ENCODE peak calls at places on chromosome 12, in four cellular contexts. One of them, this sample, is unnamed.

GRCh38 chr12:55827806-55828205 is 1.6 kb downstream of the DNAJC14 start:
- DNase-seq in SJSA1: no peak
- DNase-seq in C1 segment of cervical spinal cord: no peak
- DNase-seq in KG1: no peak
- DNase-seq in this sample: no peak

GRCh38 chr12:93415723-93416464 is 25.9 kb downstream of the UBE2N start:
- DNase-seq in SJSA1: peak; percentile 59
- DNase-seq in KG1: no peak
- DNase-seq in C1 segment of cervical spinal cord: no peak
- DNase-seq in this sample: no peak

GRCh38 chr12:46372852-46373302 is 304 bp upstream of the SLC38A2 start:
- DNase-seq in SJSA1: no peak
- DNase-seq in KG1: peak; percentile 80
- DNase-seq in C1 segment of cervical spinal cord: peak; percentile 90
- DNase-seq in this sample: no peak

GRCh38 chr12:43180242-43180641 is 371.8 kb downstream of the ADAMTS20 start:
- DNase-seq in KG1: no peak
- DNase-seq in SJSA1: no peak
- DNase-seq in C1 segment of cervical spinal cord: no peak
- DNase-seq in this sample: no peak

GRCh38 chr12:14327717-14328116 is 37.8 kb upstream of the ATF7IP start:
- DNase-seq in C1 segment of cervical spinal cord: no peak
- DNase-seq in KG1: peak; percentile 2
- DNase-seq in SJSA1: no peak
- DNase-seq in this sample: no peak

GRCh38 chr12:57370696-57371095 is 60.1 kb downstream of the R3HDM2 start:
- DNase-seq in C1 segment of cervical spinal cord: no peak
- DNase-seq in SJSA1: peak; percentile 70
- DNase-seq in KG1: no peak
- DNase-seq in this sample: no peak

GRCh38 chr12:116525418-116526001 is 33.7 kb upstream of the MAP1LC3B2 start:
- DNase-seq in C1 segment of cervical spinal cord: peak; percentile 13
- DNase-seq in KG1: no peak
- DNase-seq in SJSA1: peak; percentile 71
- DNase-seq in this sample: no peak

GRCh38 chr12:31931796-31932715 is 27.2 kb upstream of the RESF1 start:
- DNase-seq in C1 segment of cervical spinal cord: no peak
- DNase-seq in KG1: no peak
- DNase-seq in SJSA1: no peak
- DNase-seq in this sample: no peak

GRCh38 chr12:24255920-24256635 is 306.6 kb upstream of the SOX5 start:
- DNase-seq in KG1: no peak
- DNase-seq in C1 segment of cervical spinal cord: no peak
- DNase-seq in SJSA1: no peak
- DNase-seq in this sample: no peak

GRCh38 chr12:130026608-130027176 is 122.9 kb upstream of the TMEM132D start:
- DNase-seq in C1 segment of cervical spinal cord: no peak
- DNase-seq in SJSA1: no peak
- DNase-seq in KG1: no peak
- DNase-seq in this sample: peak; percentile 10

GRCh38 chr12:89663577-89664357 is 44.9 kb downstream of the ATP2B1 start:
- DNase-seq in SJSA1: peak; percentile 55
- DNase-seq in KG1: no peak
- DNase-seq in C1 segment of cervical spinal cord: no peak
- DNase-seq in this sample: no peak

GRCh38 chr12:44372259-44372658 is 503.9 kb downstream of the NELL2 start:
- DNase-seq in C1 segment of cervical spinal cord: no peak
- DNase-seq in SJSA1: no peak
- DNase-seq in KG1: no peak
- DNase-seq in this sample: no peak

GRCh38 chr12:100661300-100661951 is 87.9 kb downstream of the GAS2L3 start:
- DNase-seq in SJSA1: no peak
- DNase-seq in KG1: no peak
- DNase-seq in C1 segment of cervical spinal cord: no peak
- DNase-seq in this sample: no peak

GRCh38 chr12:16588812-16589211 is 17.1 kb downstream of the LMO3 start:
- DNase-seq in C1 segment of cervical spinal cord: no peak
- DNase-seq in SJSA1: no peak
- DNase-seq in KG1: no peak
- DNase-seq in this sample: no peak

GRCh38 chr12:48000878-48001321 is 3.4 kb downstream of the COL2A1 start:
- DNase-seq in C1 segment of cervical spinal cord: no peak
- DNase-seq in KG1: no peak
- DNase-seq in SJSA1: peak; percentile 9
- DNase-seq in this sample: no peak

GRCh38 chr12:22578328-22578727 is 34.0 kb upstream of the C2CD5 start:
- DNase-seq in KG1: no peak
- DNase-seq in C1 segment of cervical spinal cord: no peak
- DNase-seq in SJSA1: no peak
- DNase-seq in this sample: no peak

GRCh38 chr12:23415180-23415579 is 534.3 kb downstream of the SOX5 start:
- DNase-seq in C1 segment of cervical spinal cord: no peak
- DNase-seq in KG1: no peak
- DNase-seq in SJSA1: no peak
- DNase-seq in this sample: no peak

GRCh38 chr12:29405561-29405960 is 24.6 kb upstream of the ERGIC2 start:
- DNase-seq in SJSA1: no peak
- DNase-seq in C1 segment of cervical spinal cord: no peak
- DNase-seq in KG1: no peak
- DNase-seq in this sample: no peak

GRCh38 chr12:110846615-110847566 is at the start of gene CCDC63:
- DNase-seq in C1 segment of cervical spinal cord: peak; percentile 1
- DNase-seq in KG1: no peak
- DNase-seq in SJSA1: peak; percentile 14
- DNase-seq in this sample: no peak

GRCh38 chr12:51524386-51524901 is 66.6 kb upstream of the SCN8A start:
- DNase-seq in C1 segment of cervical spinal cord: no peak
- DNase-seq in SJSA1: no peak
- DNase-seq in KG1: no peak
- DNase-seq in this sample: no peak

GRCh38 chr12:66048218-66048842 is 82.2 kb downstream of the LLPH start:
- DNase-seq in KG1: no peak
- DNase-seq in C1 segment of cervical spinal cord: no peak
- DNase-seq in SJSA1: no peak
- DNase-seq in this sample: no peak

GRCh38 chr12:90896164-90896563 is 58.8 kb downstream of the CCER1 start:
- DNase-seq in SJSA1: peak; percentile 18
- DNase-seq in KG1: no peak
- DNase-seq in C1 segment of cervical spinal cord: no peak
- DNase-seq in this sample: no peak

GRCh38 chr12:105206686-105207374 is 29.1 kb downstream of the APPL2 start:
- DNase-seq in KG1: no peak
- DNase-seq in C1 segment of cervical spinal cord: no peak
- DNase-seq in SJSA1: no peak
- DNase-seq in this sample: no peak

This sample was measured in occipital lobe.